ENCODE peak calls at places on chromosomes 6 and 20, in six cellular contexts. X is neural progenitor cell, R is GM06990, H is HFF-Myc, J is heart left ventricle, Q is heart right ventricle. U is an unnamed sample.

GRCh38 chr6:43758617-43759050 is 11.4 kb upstream of the VEGFA start:
- DNase-seq in X (peak; percentile 85), J (no peak), R (no peak), Q (no peak), H (no peak), U (peak; percentile 33)

GRCh38 chr6:135535989-135536414 is 38.5 kb upstream of the AHI1 start:
- DNase-seq in X (peak; percentile 48), R (no peak), Q (no peak), J (no peak), H (peak; percentile 33), U (no peak)

GRCh38 chr6:7214400-7214940 is 98.5 kb downstream of the SSR1 start:
- DNase-seq in X (no peak), H (no peak), Q (no peak), J (no peak), R (no peak), U (no peak)

GRCh38 chr6:89260310-89260709 is 43.2 kb upstream of the GABRR1 start:
- DNase-seq in H (no peak), J (no peak), X (no peak), Q (no peak), R (no peak), U (no peak)

GRCh38 chr6:160036790-160037206 is 67.9 kb downstream of the IGF2R start:
- DNase-seq in R (no peak), X (no peak), H (no peak), J (no peak), Q (no peak), U (no peak)

GRCh38 chr6:4506221-4506620 is 270.0 kb upstream of the CDYL start:
- DNase-seq in X (no peak), R (no peak), H (no peak), J (no peak), Q (no peak), U (no peak)

GRCh38 chr20:1227121-1227582 is 1.3 kb downstream of the RAD21L1 start:
- DNase-seq in H (no peak), X (peak; percentile 14), J (no peak), Q (no peak), R (no peak), U (no peak)

GRCh38 chr6:29647927-29648642 is 8.8 kb upstream of the MOG start:
- DNase-seq in J (no peak), Q (no peak), H (peak; percentile 17), R (no peak), X (peak; percentile 40), U (no peak)

GRCh38 chr6:37525460-37526357 is 26.0 kb upstream of the CCDC167 start:
- DNase-seq in Q (no peak), J (no peak), R (no peak), H (no peak), X (peak; percentile 81), U (no peak)

GRCh38 chr6:3603443-3604130 is 146.7 kb upstream of the SLC22A23 start:
- DNase-seq in H (no peak), X (no peak), Q (no peak), R (no peak), J (no peak), U (no peak)

GRCh38 chr6:43496370-43497128 is 13.6 kb downstream of the LRRC73 start:
- DNase-seq in Q (no peak), H (no peak), X (peak; percentile 62), J (no peak), R (no peak), U (no peak)

GRCh38 chr6:10084276-10084993 is 330.4 kb downstream of the TFAP2A start:
- DNase-seq in X (no peak), R (no peak), H (no peak), Q (no peak), J (no peak), U (no peak)

GRCh38 chr6:161033667-161034066 is 42.1 kb downstream of the MAP3K4 start:
- DNase-seq in X (no peak), Q (no peak), H (no peak), R (no peak), J (no peak), U (no peak)

GRCh38 chr6:131443514-131443913 is 129.5 kb upstream of the ARG1 start:
- DNase-seq in R (peak; percentile 32), Q (no peak), X (no peak), H (no peak), J (no peak), U (no peak)

GRCh38 chr6:93779086-93779858 is 359.9 kb upstream of the EPHA7 start:
- DNase-seq in H (no peak), R (no peak), X (peak; percentile 71), J (peak; percentile 52), Q (peak; percentile 11), U (no peak)
- TF ChIP-seq CTCF in H (no peak), R (no peak), X (peak; percentile 44), J (peak; percentile 34), Q (no peak), U (no peak)

GRCh38 chr20:55057779-55058415 is 582.5 kb downstream of the DOK5 start:
- DNase-seq in H (no peak), X (no peak), R (peak; percentile 10), Q (no peak), J (no peak), U (no peak)
- TF ChIP-seq CTCF in H (no peak), X (peak; percentile 53), R (peak; percentile 21), Q (peak; percentile 26), J (peak; percentile 25), U (no peak)

GRCh38 chr20:57242414-57242813 is 24.0 kb downstream of the BMP7 start:
- DNase-seq in H (no peak), Q (no peak), X (no peak), J (no peak), R (no peak), U (no peak)

GRCh38 chr20:57244627-57245214 is 21.7 kb downstream of the BMP7 start:
- DNase-seq in J (no peak), H (no peak), X (peak; percentile 44), Q (no peak), R (no peak), U (no peak)

GRCh38 chr20:57241592-57241991 is 24.8 kb downstream of the BMP7 start:
- DNase-seq in R (no peak), X (no peak), J (no peak), Q (no peak), H (no peak), U (no peak)

GRCh38 chr20:57244221-57244585 is 22.2 kb downstream of the BMP7 start:
- DNase-seq in X (no peak), R (no peak), Q (no peak), H (no peak), J (no peak), U (no peak)

GRCh38 chr20:57243480-57244220 is 22.8 kb downstream of the BMP7 start:
- DNase-seq in Q (no peak), X (no peak), J (no peak), R (no peak), H (no peak), U (no peak)
- TF ChIP-seq CTCF in Q (no peak), X (no peak), J (no peak), R (no peak), H (no peak), U (no peak)

GRCh38 chr6:33732819-33733218 is 13.9 kb downstream of the IP6K3 start:
- DNase-seq in H (no peak), J (no peak), Q (no peak), X (no peak), R (no peak), U (no peak)

GRCh38 chr6:33732385-33732784 is 14.3 kb downstream of the IP6K3 start:
- DNase-seq in J (no peak), H (no peak), Q (no peak), R (no peak), X (no peak), U (no peak)

GRCh38 chr6:33731035-33731434 is 15.7 kb downstream of the IP6K3 start:
- DNase-seq in X (no peak), R (no peak), J (no peak), Q (no peak), H (no peak), U (no peak)

GRCh38 chr6:33730611-33731010 is 16.1 kb downstream of the IP6K3 start:
- DNase-seq in J (no peak), R (no peak), X (no peak), Q (no peak), H (no peak), U (no peak)

GRCh38 chr6:33731751-33732282 is 14.9 kb downstream of the IP6K3 start:
- DNase-seq in J (peak; percentile 40), R (no peak), X (no peak), H (no peak), Q (no peak), U (no peak)
- TF ChIP-seq CTCF in J (no peak), R (no peak), X (no peak), H (no peak), Q (no peak), U (no peak)

GRCh38 chr20:13325033-13325432 is 104.0 kb downstream of the ISM1 start:
- DNase-seq in J (no peak), R (no peak), H (no peak), X (peak; percentile 61), Q (no peak), U (no peak)
- TF ChIP-seq CTCF in J (peak; percentile 24), R (peak; percentile 66), H (peak; percentile 73), X (peak; percentile 69), Q (no peak), U (no peak)

GRCh38 chr6:126180585-126180984 is 159.3 kb upstream of the CENPW start:
- DNase-seq in J (no peak), X (no peak), R (no peak), H (peak; percentile 62), Q (no peak), U (no peak)

GRCh38 chr6:126172151-126172550 is 167.8 kb upstream of the CENPW start:
- DNase-seq in J (no peak), H (no peak), X (no peak), R (no peak), Q (no peak), U (no peak)

GRCh38 chr6:126174697-126175096 is 165.2 kb upstream of the CENPW start:
- DNase-seq in R (no peak), Q (no peak), H (no peak), J (no peak), X (no peak), U (no peak)

GRCh38 chr6:126175251-126175650 is 164.7 kb upstream of the CENPW start:
- DNase-seq in X (no peak), Q (no peak), H (no peak), R (no peak), J (no peak), U (no peak)

GRCh38 chr6:126176266-126176665 is 163.6 kb upstream of the CENPW start:
- DNase-seq in R (no peak), X (peak; percentile 40), J (no peak), Q (no peak), H (peak; percentile 7), U (no peak)
- TF ChIP-seq CTCF in R (peak; percentile 22), X (peak; percentile 64), J (no peak), Q (no peak), H (peak; percentile 26), U (no peak)